ENCODE peak calls at places on chromosomes 4 and X, in seven cellular contexts. B is aorta; Y is NCI-H2227 treated with DMSO at 0.1 percent for 48 hours; W is activated CD8-positive, alpha-beta memory T cell treated with anti-CD3 and anti-CD28 coated beads for 4 hours; X is NCI-H1694; J is NAMALWA; I is amniotic stem cell. V is an unnamed sample.

GRCh38 chr4:165621983-165622382 is 243.2 kb downstream of the CPE start:
- DNase-seq in B (no peak), Y (no peak), W (no peak), X (no peak), J (no peak), I (no peak), V (no peak)

GRCh38 chr4:20194079-20195013 is 57.4 kb upstream of the SLIT2 start:
- DNase-seq in B (no peak), Y (no peak), W (no peak), X (no peak), J (no peak), I (peak; percentile 51), V (peak; percentile 56)

GRCh38 chr4:145047151-145047550 is 50.8 kb downstream of the ANAPC10 start:
- DNase-seq in B (no peak), Y (peak; percentile 49), W (no peak), X (no peak), J (no peak), I (no peak), V (no peak)

GRCh38 chr4:6230827-6231662 is 30.7 kb upstream of the JAKMIP1 start:
- DNase-seq in B (peak; percentile 59), Y (no peak), W (no peak), X (no peak), J (no peak), I (no peak), V (no peak)

GRCh38 chr4:138103597-138104461 is 138.3 kb downstream of the SLC7A11 start:
- DNase-seq in B (no peak), Y (no peak), W (no peak), X (no peak), J (no peak), I (no peak), V (no peak)

GRCh38 chr4:10075158-10075863 is 41.3 kb downstream of the WDR1 start:
- DNase-seq in B (peak; percentile 66), Y (no peak), W (no peak), X (no peak), J (no peak), I (no peak), V (no peak)

GRCh38 chr4:139587452-139587851 is 31.4 kb upstream of the SETD7 start:
- DNase-seq in B (no peak), Y (no peak), W (no peak), X (no peak), J (no peak), I (no peak), V (no peak)

GRCh38 chr4:76546282-76547166 is 111.5 kb downstream of the SHROOM3 start:
- DNase-seq in B (peak; percentile 83), Y (peak; percentile 59), W (no peak), X (no peak), J (no peak), I (peak; percentile 17), V (no peak)

GRCh38 chr4:118948545-118949144 is 60.0 kb downstream of the SYNPO2 start:
- DNase-seq in B (no peak), Y (no peak), W (no peak), X (no peak), J (no peak), I (no peak), V (no peak)

GRCh38 chrX:14630724-14631123 is 101.4 kb downstream of the GLRA2 start:
- DNase-seq in B (no peak), Y (no peak), W (no peak), X (no peak), J (peak; percentile 3), I (no peak), V (peak; percentile 4)

GRCh38 chrX:115696939-115697338 is 136.0 kb downstream of the PLS3 start:
- DNase-seq in B (no peak), Y (no peak), W (no peak), X (no peak), J (no peak), I (no peak), V (no peak)

GRCh38 chr4:147117400-147117799 is 171.7 kb upstream of the TTC29 start:
- DNase-seq in B (no peak), Y (no peak), W (no peak), X (no peak), J (no peak), I (no peak), V (peak; percentile 29)

GRCh38 chr4:84966382-84967291 is at the start of gene WDFY3:
- DNase-seq in B (peak; percentile 89), Y (peak; percentile 71), W (no peak), X (peak; percentile 74), J (no peak), I (peak; percentile 80), V (peak; percentile 92)

GRCh38 chrX:125651426-125651825 is 331.8 kb downstream of the TEX13C start:
- DNase-seq in B (no peak), Y (no peak), W (no peak), X (no peak), J (no peak), I (no peak), V (no peak)

GRCh38 chrX:77223046-77223445 is 224.1 kb upstream of the FGF16 start:
- DNase-seq in B (peak; percentile 19), Y (no peak), W (no peak), X (no peak), J (no peak), I (no peak), V (no peak)

GRCh38 chr4:10716163-10716562 is 31.6 kb upstream of the CLNK start:
- DNase-seq in B (no peak), Y (no peak), W (no peak), X (no peak), J (no peak), I (no peak), V (peak; percentile 6)

GRCh38 chr4:96193061-96193460 is 353.2 kb downstream of the PDHA2 start:
- DNase-seq in B (no peak), Y (no peak), W (no peak), X (no peak), J (no peak), I (no peak), V (no peak)

GRCh38 chr4:173025131-173025530 is 143.5 kb upstream of the GALNT7 start:
- DNase-seq in B (no peak), Y (peak; percentile 11), W (no peak), X (peak; percentile 65), J (peak; percentile 87), I (peak; percentile 46), V (peak; percentile 91)

GRCh38 chr4:163651761-163652160 is 157.3 kb downstream of the TMA16 start:
- DNase-seq in B (no peak), Y (no peak), W (no peak), X (no peak), J (no peak), I (no peak), V (peak; percentile 66)

GRCh38 chrX:53288173-53288572 is 6.8 kb upstream of the IQSEC2 start:
- DNase-seq in B (no peak), Y (peak; percentile 47), W (no peak), X (no peak), J (no peak), I (no peak), V (peak; percentile 10)

V was measured in OCI-M1.